ENCODE peak calls at places on chromosome 17, in nine cellular contexts. N is AG08395; S is heart right ventricle; J is NCI-H748 treated with DMSO at 0.1 percent for 48 hours; Q is amygdala; P is iris pigment epithelial cell; V is OCI-M1; H is CD4-positive, alpha-beta T cell; X is thoracic aorta. Y is an unnamed sample.
A peak's percentile ranks its signal among the peaks of the same experiment; 100 is the strongest.

GRCh38 chr17:82050761-82051641 is 610 bp downstream of the RFNG start:
- DNase-seq in N (peak; percentile 39), S (no peak), J (no peak), Q (no peak), P (no peak), V (no peak), H (no peak), X (no peak), Y (no peak)

GRCh38 chr17:77734371-77735050 is 224.0 kb upstream of the TNRC6C start:
- DNase-seq in N (peak; percentile 81), S (peak; percentile 95), J (peak; percentile 31), Q (peak; percentile 77), P (peak; percentile 58), V (peak; percentile 15), H (no peak), X (peak; percentile 78), Y (peak; percentile 83)

GRCh38 chr17:77382966-77383612 is 242.3 kb downstream of the SEC14L1 start:
- DNase-seq in N (peak; percentile 45), S (peak; percentile 14), J (no peak), Q (no peak), P (no peak), V (no peak), H (no peak), X (no peak), Y (no peak)

GRCh38 chr17:74745548-74746177 is 2.8 kb upstream of the NHERF1 start:
- DNase-seq in N (no peak), S (no peak), J (no peak), Q (no peak), P (no peak), V (no peak), H (no peak), X (no peak), Y (no peak)

GRCh38 chr17:50151937-50152547 is 1.6 kb upstream of the PPP1R9B start:
- DNase-seq in N (peak; percentile 85), S (peak; percentile 75), J (peak; percentile 82), Q (peak; percentile 80), P (peak; percentile 86), V (peak; percentile 91), H (no peak), X (no peak), Y (peak; percentile 85)

GRCh38 chr17:4896332-4897197 is 2.8 kb upstream of the C17orf107 start:
- DNase-seq in N (no peak), S (no peak), J (no peak), Q (no peak), P (no peak), V (no peak), H (no peak), X (no peak), Y (no peak)

GRCh38 chr17:59893617-59894100 is 738 bp downstream of the RPS6KB1 start:
- DNase-seq in N (peak; percentile 19), S (no peak), J (no peak), Q (peak; percentile 19), P (peak; percentile 23), V (peak; percentile 51), H (no peak), X (no peak), Y (no peak)

GRCh38 chr17:69948406-69948805 is 126.6 kb upstream of the KCNJ16 start:
- DNase-seq in N (no peak), S (no peak), J (no peak), Q (no peak), P (no peak), V (no peak), H (no peak), X (no peak), Y (no peak)

GRCh38 chr17:57501016-57501415 is 244.1 kb downstream of the CCDC182 start:
- DNase-seq in N (no peak), S (no peak), J (no peak), Q (no peak), P (no peak), V (no peak), H (no peak), X (no peak), Y (no peak)

GRCh38 chr17:45393477-45393876 is 39.2 kb downstream of the ARHGAP27 start:
- DNase-seq in N (no peak), S (no peak), J (no peak), Q (no peak), P (no peak), V (no peak), H (no peak), X (no peak), Y (no peak)

GRCh38 chr17:28963841-28964240 is 12.5 kb upstream of the PHF12 start:
- DNase-seq in N (no peak), S (no peak), J (no peak), Q (no peak), P (no peak), V (no peak), H (no peak), X (no peak), Y (no peak)

GRCh38 chr17:63954402-63955063 is 18.2 kb downstream of the SCN4A start:
- DNase-seq in N (no peak), S (no peak), J (no peak), Q (no peak), P (no peak), V (no peak), H (no peak), X (no peak), Y (no peak)

GRCh38 chr17:48244814-48245213 is 137.2 kb downstream of the SNX11 start:
- DNase-seq in N (no peak), S (no peak), J (no peak), Q (no peak), P (peak; percentile 44), V (no peak), H (no peak), X (no peak), Y (no peak)

GRCh38 chr17:75776399-75777242 is 8.0 kb upstream of the UNK start:
- DNase-seq in N (no peak), S (no peak), J (no peak), Q (no peak), P (no peak), V (peak; percentile 94), H (peak; percentile 23), X (no peak), Y (no peak)

GRCh38 chr17:72077326-72077960 is 43.4 kb upstream of the SOX9 start:
- DNase-seq in N (no peak), S (no peak), J (no peak), Q (no peak), P (no peak), V (no peak), H (no peak), X (no peak), Y (no peak)

GRCh38 chr17:8117980-8118768 is at the start of gene ALOXE3:
- DNase-seq in N (peak; percentile 68), S (no peak), J (no peak), Q (no peak), P (peak; percentile 67), V (no peak), H (no peak), X (no peak), Y (no peak)

GRCh38 chr17:33013596-33014375 is 22.1 kb downstream of the SPACA3 start:
- DNase-seq in N (no peak), S (no peak), J (no peak), Q (no peak), P (peak; percentile 21), V (no peak), H (no peak), X (no peak), Y (no peak)

GRCh38 chr17:39668141-39668924 is at the start of gene PNMT:
- DNase-seq in N (peak; percentile 50), S (peak; percentile 83), J (peak; percentile 26), Q (no peak), P (peak; percentile 53), V (peak; percentile 83), H (peak; percentile 57), X (no peak), Y (peak; percentile 63)

GRCh38 chr17:54559883-54560282 is 340.8 kb upstream of the TOM1L1 start:
- DNase-seq in N (no peak), S (no peak), J (no peak), Q (no peak), P (no peak), V (no peak), H (no peak), X (no peak), Y (no peak)

GRCh38 chr17:37706446-37706845 is 38.4 kb downstream of the HNF1B start:
- DNase-seq in N (no peak), S (no peak), J (no peak), Q (no peak), P (no peak), V (no peak), H (no peak), X (no peak), Y (no peak)

GRCh38 chr17:51508048-51508447 is 247.7 kb downstream of the UTP18 start:
- DNase-seq in N (no peak), S (no peak), J (no peak), Q (peak; percentile 5), P (no peak), V (no peak), H (no peak), X (no peak), Y (no peak)

GRCh38 chr17:45784583-45785372 is 658 bp downstream of the CRHR1 start:
- DNase-seq in N (peak; percentile 35), S (peak; percentile 20), J (peak; percentile 25), Q (no peak), P (peak; percentile 10), V (peak; percentile 69), H (peak; percentile 6), X (no peak), Y (no peak)

GRCh38 chr17:259341-259976 is 78.0 kb upstream of the DOC2B start:
- DNase-seq in N (no peak), S (no peak), J (no peak), Q (no peak), P (no peak), V (no peak), H (no peak), X (no peak), Y (no peak)